ENCODE peak calls at places on chromosomes 3 and 15, in nine cellular contexts. B is HL-60, P is Panc1, U is GM23338, M is GM12878, I is SK-N-SH, E is HepG2, H is HCT116, C is K562. X is an unnamed sample.

GRCh38 chr3:71104090-71104489 is 479.4 kb downstream of the FOXP1 start:
- DNase-seq in P (no peak), H (no peak), I (no peak), U (no peak), M (no peak), E (no peak), B (no peak), C (no peak), X (no peak)

GRCh38 chr15:93030430-93031102 is 58.4 kb downstream of the RGMA start:
- DNase-seq in U (peak), E (peak), M (peak), I (peak), C (peak), P (peak), B (peak), H (peak), X (peak)

GRCh38 chr3:67384790-67385397 is 269.5 kb downstream of the SUCLG2 start:
- DNase-seq in U (peak), I (peak), H (peak), M (no peak), E (peak), C (peak), B (peak), P (no peak), X (peak)

GRCh38 chr3:149371723-149372114 is 5.7 kb downstream of the TM4SF1 start:
- DNase-seq in U (no peak), B (no peak), M (no peak), I (no peak), H (no peak), E (no peak), C (no peak), P (no peak), X (no peak)

GRCh38 chr3:185824467-185825378 is at the start of gene IGF2BP2:
- DNase-seq in E (peak), M (no peak), I (peak), C (peak), B (peak), U (peak), H (no peak), P (no peak), X (peak)

GRCh38 chr3:60189304-60189703 is 1061.9 kb downstream of the FHIT start:
- DNase-seq in B (no peak), P (no peak), U (no peak), M (no peak), H (no peak), I (no peak), E (no peak), C (no peak), X (no peak)

GRCh38 chr3:179653777-179654117 is 907 bp downstream of the USP13 start:
- DNase-seq in M (no peak), U (no peak), C (no peak), P (no peak), I (no peak), B (no peak), H (no peak), E (no peak), X (peak)

GRCh38 chr3:178671261-178672191 is 135.3 kb downstream of the KCNMB2 start:
- DNase-seq in P (no peak), B (no peak), I (no peak), H (no peak), M (no peak), C (no peak), E (no peak), U (no peak), X (no peak)

GRCh38 chr15:37902126-37902525 is 32.3 kb upstream of the TMCO5A start:
- DNase-seq in B (no peak), U (no peak), C (no peak), E (no peak), M (no peak), I (no peak), P (no peak), H (no peak), X (no peak)

GRCh38 chr15:64067564-64068030 is 21.3 kb upstream of the DAPK2 start:
- DNase-seq in H (no peak), B (peak), U (peak), I (peak), P (no peak), M (peak), C (peak), E (peak), X (peak)

GRCh38 chr3:97942801-97943546 is 29.3 kb downstream of the RIOX2 start:
- DNase-seq in M (no peak), C (no peak), E (no peak), B (no peak), P (no peak), H (no peak), U (no peak), I (no peak), X (no peak)

GRCh38 chr3:20123121-20123652 is 62.8 kb downstream of the SGO1 start:
- DNase-seq in I (no peak), P (no peak), H (no peak), U (no peak), B (no peak), C (no peak), E (no peak), M (no peak), X (no peak)

GRCh38 chr3:40211579-40211978 is 97.9 kb upstream of the EIF1B start:
- DNase-seq in M (no peak), U (no peak), H (no peak), C (no peak), B (no peak), I (no peak), E (no peak), P (no peak), X (no peak)

GRCh38 chr3:111735271-111735758 is 123.8 kb upstream of the PHLDB2 start:
- DNase-seq in B (no peak), E (peak), H (peak), I (no peak), P (no peak), U (no peak), M (no peak), C (no peak), X (peak)

GRCh38 chr3:81218023-81218422 is 543.4 kb downstream of the GBE1 start:
- DNase-seq in M (no peak), B (no peak), P (no peak), H (no peak), C (no peak), I (peak), E (peak), U (peak), X (no peak)

GRCh38 chr3:63248015-63248414 is 30.1 kb upstream of the SYNPR start:
- DNase-seq in B (no peak), P (no peak), E (no peak), U (no peak), I (no peak), H (no peak), C (no peak), M (no peak), X (no peak)

GRCh38 chr15:41568350-41569017 is 9.5 kb downstream of the TYRO3 start:
- DNase-seq in I (no peak), B (no peak), M (no peak), P (no peak), C (peak), E (peak), H (no peak), U (peak), X (peak)

GRCh38 chr15:60592386-60593339 is 113.7 kb upstream of the ICE2 start:
- DNase-seq in B (peak), I (peak), P (no peak), H (no peak), E (peak), U (peak), C (peak), M (no peak), X (peak)

GRCh38 chr3:39933986-39934693 is 124.7 kb downstream of the MYRIP start:
- DNase-seq in M (no peak), E (no peak), B (no peak), P (no peak), C (no peak), U (no peak), H (no peak), I (no peak), X (no peak)

GRCh38 chr15:98776607-98777281 is 128.4 kb downstream of the IGF1R start:
- DNase-seq in U (no peak), P (no peak), H (no peak), E (peak), C (peak), I (no peak), M (peak), B (peak), X (no peak)

GRCh38 chr15:39461536-39462140 is 119.2 kb upstream of the THBS1 start:
- DNase-seq in M (no peak), C (no peak), I (no peak), E (no peak), H (no peak), U (no peak), P (no peak), B (no peak), X (no peak)

GRCh38 chr3:181103605-181104004 is 114.1 kb upstream of the DNAJC19 start:
- DNase-seq in H (peak), E (peak), M (no peak), B (peak), C (peak), U (peak), P (no peak), I (peak), X (peak)

DNA sequence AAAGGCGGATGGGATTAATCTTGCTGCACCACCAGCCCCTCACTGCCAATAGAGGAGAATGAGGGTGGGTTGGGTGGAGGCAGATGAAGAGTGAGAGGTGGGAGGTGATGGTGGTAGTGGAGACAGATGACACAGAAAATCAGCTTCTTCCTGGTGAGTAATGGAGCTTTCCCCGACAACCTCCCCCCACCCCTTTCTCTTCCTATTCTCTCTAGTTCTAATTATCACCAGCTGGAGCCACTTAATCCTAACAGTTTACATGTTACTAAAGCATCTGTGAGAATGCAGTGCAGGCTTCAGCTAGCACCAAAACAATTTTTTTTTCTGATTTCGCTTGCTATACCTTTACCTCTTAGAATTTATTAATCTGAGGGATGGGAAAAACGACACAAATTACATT is 116.1 kb upstream of the DNAJC19 start:
- DNase-seq in H (no peak), U (no peak), C (no peak), I (peak), P (no peak), B (no peak), M (no peak), E (no peak), X (no peak)
- TF ChIP-seq REST in H (no peak), U (no peak), C (no peak), I (no peak), P (no peak), B (no peak), M (no peak), E (no peak), X (no peak)

GRCh38 chr3:197463279-197463678 is 92.5 kb downstream of the BDH1 start:
- DNase-seq in M (no peak), C (no peak), E (no peak), P (no peak), U (no peak), H (no peak), I (no peak), B (no peak), X (no peak)
- TF ChIP-seq REST in M (no peak), C (no peak), E (no peak), P (no peak), U (no peak), H (no peak), I (no peak), B (no peak), X (no peak)

GRCh38 chr15:65410972-65411371 is 11.8 kb downstream of the IGDCC4 start:
- DNase-seq in B (no peak), E (no peak), I (no peak), M (no peak), H (no peak), U (no peak), P (no peak), C (no peak), X (no peak)
- TF ChIP-seq REST in B (no peak), E (no peak), I (no peak), M (no peak), H (no peak), U (no peak), P (no peak), C (no peak), X (no peak)

DNA sequence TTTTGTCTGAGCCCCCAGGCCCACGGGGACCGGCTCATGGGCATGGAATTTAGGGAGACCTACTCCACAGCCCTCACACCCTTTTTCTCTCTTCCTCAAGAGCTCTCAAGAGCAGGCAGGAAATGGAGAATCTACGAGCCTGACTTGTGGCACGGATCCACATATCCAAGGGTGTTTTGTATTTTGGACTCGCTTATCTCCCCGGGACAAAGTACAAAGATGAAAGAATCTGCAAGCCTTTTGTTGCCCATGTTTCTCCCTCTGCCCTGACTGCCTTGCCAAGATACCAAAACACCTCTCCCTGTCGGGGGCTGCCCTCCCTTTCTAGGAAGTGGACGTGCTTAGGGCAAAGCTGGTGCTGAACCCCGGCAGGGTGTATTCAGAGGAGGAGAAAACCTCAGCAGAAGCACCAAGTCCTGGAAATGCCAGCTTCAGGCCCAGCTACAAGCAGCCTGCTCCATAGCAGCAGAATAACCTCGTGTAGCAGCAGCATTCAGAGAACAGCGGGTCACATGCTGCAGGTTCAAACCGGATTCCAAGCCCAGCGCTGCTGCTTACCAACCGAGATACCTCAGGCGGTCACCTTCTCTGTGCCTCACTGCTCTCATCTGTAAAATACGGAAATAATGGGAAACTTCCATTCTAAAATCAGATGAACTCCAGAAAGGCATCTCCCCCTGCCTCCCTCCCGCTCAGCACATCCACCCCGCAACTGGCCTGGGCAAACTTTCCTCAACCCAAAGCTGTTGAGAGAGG is 35.2 kb downstream of the DNASE1L3 start:
- DNase-seq in P (no peak), E (peak), M (no peak), U (peak), B (no peak), C (no peak), I (no peak), H (no peak), X (peak)
- TF ChIP-seq REST in P (no peak), E (no peak), M (no peak), U (no peak), B (no peak), C (no peak), I (no peak), H (no peak), X (no peak)

X was measured in A549.